ENCODE peak calls at places on chromosomes 4 and X, in five cellular contexts. Z, L, E, A and W are unnamed samples.

GRCh38 chrX:134459683-134460004 is 321 bp upstream of the HPRT1 start:
- DNase-seq in E (no peak), A (no peak), Z (no peak), L (peak), W (no peak)

GRCh38 chrX:39475372-39475771 is 622.4 kb downstream of the BCOR start:
- DNase-seq in L (no peak), A (no peak), E (no peak), Z (peak), W (no peak)

GRCh38 chrX:38991656-38992558 is 190.6 kb downstream of the MID1IP1 start:
- DNase-seq in Z (no peak), A (no peak), E (no peak), L (no peak), W (no peak)

GRCh38 chr4:5890063-5890727 is 2.7 kb downstream of the CRMP1 start:
- DNase-seq in A (no peak), L (no peak), E (peak), Z (no peak), W (peak)

GRCh38 chrX:37423864-37424569 is 74.9 kb downstream of the PRRG1 start:
- DNase-seq in Z (no peak), E (no peak), A (no peak), L (no peak), W (no peak)

GRCh38 chr4:61243962-61244361 is 43.8 kb downstream of the ADGRL3 start:
- DNase-seq in L (no peak), Z (no peak), E (no peak), A (no peak), W (peak)

GRCh38 chr4:154471924-154472323 is 19.7 kb downstream of the DCHS2 start:
- DNase-seq in A (peak), L (peak), E (no peak), Z (no peak), W (no peak)

GRCh38 chr4:8592366-8593267 is at the start of gene CPZ:
- DNase-seq in L (peak), E (no peak), Z (peak), A (no peak), W (no peak)

GRCh38 chrX:108464604-108465003 is 25.0 kb downstream of the COL4A5 start:
- DNase-seq in Z (no peak), L (no peak), A (no peak), E (no peak), W (no peak)

GRCh38 chr4:88802585-88803285 is 105.1 kb upstream of the NAP1L5 start:
- DNase-seq in L (no peak), Z (no peak), A (no peak), E (no peak), W (no peak)

GRCh38 chrX:155094468-155095061 is 23.3 kb downstream of the BRCC3 start:
- DNase-seq in E (peak), Z (peak), L (peak), A (no peak), W (peak)

GRCh38 chr4:23171971-23172370 is 479.2 kb downstream of the GBA3 start:
- DNase-seq in L (no peak), Z (no peak), E (no peak), A (no peak), W (no peak)

GRCh38 chr4:147003956-147004580 is 58.4 kb upstream of the TTC29 start:
- DNase-seq in E (no peak), Z (no peak), A (no peak), L (no peak), W (no peak)

GRCh38 chr4:139030614-139031235 is 15.1 kb downstream of the NOCT start:
- DNase-seq in E (peak), A (peak), Z (peak), L (peak), W (peak)

GRCh38 chr4:111628437-111628836 is 516.8 kb upstream of the FAM241A start:
- DNase-seq in Z (no peak), E (no peak), L (no peak), A (no peak), W (no peak)

GRCh38 chrX:49266536-49267445 is 2.3 kb upstream of the FOXP3 start:
- DNase-seq in A (no peak), E (no peak), L (no peak), Z (no peak), W (no peak)

GRCh38 chr4:29560452-29560851 is 1159.7 kb upstream of the PCDH7 start:
- DNase-seq in Z (no peak), L (no peak), A (no peak), E (no peak), W (no peak)

GRCh38 chrX:154714925-154715324 is 36.0 kb downstream of the GAB3 start:
- DNase-seq in L (peak), E (peak), Z (peak), A (no peak), W (peak)

GRCh38 chr4:3307891-3308575 is 15.2 kb downstream of the RGS12 start:
- DNase-seq in Z (no peak), L (no peak), A (no peak), E (no peak), W (no peak)

GRCh38 chr4:63906660-63907146 is 502.5 kb downstream of the TECRL start:
- DNase-seq in A (no peak), E (no peak), L (no peak), Z (no peak), W (no peak)

GRCh38 chrX:370963-371745 is 15.6 kb downstream of the PPP2R3B start:
- DNase-seq in L (no peak), Z (no peak), E (no peak), A (no peak), W (no peak)

GRCh38 chr4:87896020-87896621 is 63.4 kb downstream of the MEPE start:
- DNase-seq in E (no peak), L (peak), A (no peak), Z (no peak), W (peak)

GRCh38 chr4:71141125-71141524 is 147.7 kb downstream of the DCK start:
- DNase-seq in Z (no peak), E (no peak), A (no peak), L (no peak), W (no peak)

GRCh38 chrX:41912922-41913321 is 10.4 kb downstream of the CASK start:
- DNase-seq in A (no peak), Z (no peak), E (no peak), L (no peak), W (no peak)

GRCh38 chr4:128846063-128846462 is 36.6 kb downstream of the JADE1 start:
- DNase-seq in E (no peak), L (no peak), Z (no peak), A (no peak), W (no peak)

GRCh38 chrX:5708209-5708608 is 520.5 kb downstream of the NLGN4X start:
- DNase-seq in Z (no peak), L (no peak), A (no peak), E (no peak), W (no peak)

GRCh38 chr4:53497446-53498069 is 93.7 kb downstream of the LNX1 start:
- DNase-seq in E (no peak), L (peak), A (no peak), Z (no peak), W (no peak)

GRCh38 chr4:25535278-25535677 is 120.4 kb upstream of the SLC34A2 start:
- DNase-seq in Z (no peak), L (peak), E (no peak), A (no peak), W (no peak)

GRCh38 chr4:120749445-120750151 is 172.9 kb downstream of the PRDM5 start:
- DNase-seq in Z (no peak), A (peak), E (no peak), L (no peak), W (no peak)

GRCh38 chrX:111387470-111387869 is 24.5 kb downstream of the DCX start:
- DNase-seq in E (no peak), Z (no peak), A (no peak), L (no peak), W (no peak)

GRCh38 chr4:95432466-95432865 is 116.3 kb downstream of the UNC5C start:
- DNase-seq in E (no peak), A (no peak), L (no peak), Z (no peak), W (no peak)

GRCh38 chrX:110167952-110168451 is 149.9 kb downstream of the AMMECR1 start:
- DNase-seq in L (no peak), A (no peak), Z (peak), E (peak), W (peak)

GRCh38 chr4:54439831-54440243 is 210.7 kb downstream of the PDGFRA start:
- DNase-seq in Z (peak), A (no peak), E (peak), L (no peak), W (no peak)

GRCh38 chrX:55524487-55524886 is 34.8 kb upstream of the USP51 start:
- DNase-seq in E (no peak), Z (no peak), A (no peak), L (peak), W (no peak)

DNA sequence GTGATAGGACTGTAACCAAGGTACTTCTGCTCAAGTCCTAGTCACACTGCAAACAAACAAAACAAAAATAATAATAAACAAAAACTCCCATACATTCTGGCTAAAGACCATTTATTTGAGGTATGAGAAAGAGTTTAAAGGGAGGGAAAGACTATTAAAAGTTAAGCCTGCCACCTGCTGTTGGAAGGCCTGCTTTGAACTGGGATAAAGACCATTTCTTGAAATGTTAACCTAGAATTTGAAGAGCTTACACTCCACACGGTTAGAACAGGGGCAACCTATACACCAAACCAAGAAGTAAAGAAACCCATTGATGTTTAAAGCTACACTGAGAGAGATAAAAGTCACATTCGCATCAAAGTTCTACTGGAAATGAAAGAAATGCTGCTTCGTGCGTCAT is 548.7 kb upstream of the DIPK2B start:
- DNase-seq in A (no peak), Z (no peak), L (no peak), E (no peak), W (no peak)
- TF ChIP-seq FOXM1 in A (no peak), Z (no peak), L (no peak), E (no peak), W (no peak)

DNA sequence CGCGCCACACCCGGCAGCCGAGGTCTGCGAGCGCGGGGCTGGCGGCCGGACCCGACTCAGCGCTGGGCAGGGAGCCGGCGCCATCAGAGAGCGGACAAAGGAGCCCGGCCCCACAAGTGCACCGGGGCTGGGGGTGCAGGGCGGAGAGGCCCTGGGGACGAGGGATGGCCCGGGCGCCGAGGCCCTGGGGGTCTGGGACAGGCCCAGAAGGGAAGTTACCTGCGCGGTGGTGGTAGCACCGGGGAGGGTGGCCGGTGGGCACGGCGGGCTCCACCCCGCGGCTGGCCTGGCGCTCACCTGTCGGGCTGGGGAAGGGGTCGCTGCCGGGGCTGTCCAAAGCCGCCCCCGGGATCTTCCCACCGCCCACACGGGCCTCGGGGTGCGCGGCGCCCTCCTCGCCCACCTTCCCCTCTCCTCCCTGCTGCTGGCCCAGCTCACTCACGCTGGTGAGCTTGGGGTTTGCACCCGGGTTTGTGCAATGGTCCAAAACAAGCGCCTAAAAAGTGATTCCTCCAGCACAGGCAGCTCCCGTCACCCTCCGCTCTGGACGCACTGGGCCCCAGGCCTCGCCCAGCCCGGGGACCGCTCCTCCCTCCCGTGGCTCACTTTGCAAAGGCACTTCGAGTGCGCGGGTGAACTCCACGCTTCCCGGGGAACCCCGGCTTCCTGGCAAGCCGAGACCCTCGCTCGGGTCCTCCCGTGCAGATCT is at the start of gene CTPS2:
- DNase-seq in L (peak), A (no peak), E (peak), Z (peak), W (peak)
- TF ChIP-seq FOXM1 in L (no peak), A (no peak), E (no peak), Z (no peak), W (no peak)

DNA sequence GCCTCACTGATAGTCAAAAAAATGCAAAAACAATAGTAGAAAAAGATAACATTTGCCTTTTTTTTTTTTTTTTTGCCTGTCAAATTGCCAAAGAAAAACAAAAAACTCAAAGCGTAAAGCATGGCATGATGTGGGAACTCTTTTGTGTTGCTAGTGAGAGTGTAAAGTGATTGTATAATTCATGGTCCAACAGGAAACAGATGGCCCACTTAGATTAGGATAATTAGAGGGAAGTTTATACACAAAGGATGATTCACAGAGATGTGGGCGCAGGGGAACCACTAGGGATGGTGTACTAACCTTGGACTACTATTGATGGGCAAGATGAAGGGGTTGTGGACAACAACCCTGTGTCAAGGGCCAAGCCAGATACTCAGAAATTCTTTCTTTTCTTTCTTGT is 16.4 kb downstream of the MCUB start:
- DNase-seq in E (no peak), A (no peak), Z (peak), L (no peak), W (no peak)
- TF ChIP-seq FOXM1 in E (no peak), A (no peak), Z (no peak), L (no peak), W (no peak)

GRCh38 chr4:107850438-107850837 is 25.7 kb downstream of the SGMS2 start:
- DNase-seq in Z (no peak), L (no peak), A (no peak), E (no peak), W (no peak)

GRCh38 chr4:107854326-107855030 is 29.7 kb downstream of the SGMS2 start:
- DNase-seq in A (no peak), L (no peak), E (no peak), Z (no peak), W (no peak)

GRCh38 chr4:107855723-107856122 is 31.0 kb downstream of the SGMS2 start:
- DNase-seq in Z (no peak), E (no peak), L (no peak), A (no peak), W (no peak)

GRCh38 chr4:107856901-107857300 is 32.2 kb downstream of the SGMS2 start:
- DNase-seq in Z (no peak), L (no peak), A (no peak), E (no peak), W (no peak)

GRCh38 chr4:107853444-107854325 is 29.0 kb downstream of the SGMS2 start:
- DNase-seq in E (no peak), A (no peak), L (no peak), Z (no peak), W (no peak)
- TF ChIP-seq FOXM1 in E (no peak), A (no peak), L (no peak), Z (no peak), W (no peak)

GRCh38 chr4:38509551-38509950 is 154.4 kb upstream of the KLF3 start:
- DNase-seq in L (no peak), Z (no peak), A (no peak), E (no peak), W (no peak)

GRCh38 chr4:38511702-38512101 is 152.3 kb upstream of the KLF3 start:
- DNase-seq in A (no peak), Z (no peak), E (no peak), L (no peak), W (no peak)

GRCh38 chr4:38514465-38515146 is 149.4 kb upstream of the KLF3 start:
- DNase-seq in Z (no peak), L (no peak), A (no peak), E (no peak), W (no peak)

GRCh38 chr4:38510201-38510600 is 153.8 kb upstream of the KLF3 start:
- DNase-seq in Z (no peak), L (no peak), A (no peak), E (no peak), W (no peak)

DNA sequence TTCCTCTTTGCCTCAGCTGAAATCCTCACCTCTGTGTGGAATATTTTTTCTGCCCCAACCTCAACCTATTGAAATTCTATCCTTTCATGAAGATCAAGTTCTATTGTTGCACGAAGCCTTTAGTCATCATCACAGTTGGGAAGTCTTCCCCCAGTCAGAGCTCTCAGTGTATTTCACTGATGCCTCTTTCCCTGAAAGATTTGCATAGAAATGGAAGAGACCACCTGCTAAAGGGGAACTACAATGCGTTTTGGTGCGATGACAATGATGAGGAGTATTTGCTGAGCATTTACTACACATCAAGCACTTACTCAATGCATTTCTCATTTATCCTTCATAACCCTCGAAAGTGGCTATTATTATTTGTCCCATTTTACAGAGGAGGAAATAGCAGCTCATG is 151.2 kb upstream of the KLF3 start:
- DNase-seq in A (no peak), L (no peak), E (no peak), Z (no peak), W (no peak)
- TF ChIP-seq FOXM1 in A (no peak), L (no peak), E (no peak), Z (no peak), W (no peak)

DNA sequence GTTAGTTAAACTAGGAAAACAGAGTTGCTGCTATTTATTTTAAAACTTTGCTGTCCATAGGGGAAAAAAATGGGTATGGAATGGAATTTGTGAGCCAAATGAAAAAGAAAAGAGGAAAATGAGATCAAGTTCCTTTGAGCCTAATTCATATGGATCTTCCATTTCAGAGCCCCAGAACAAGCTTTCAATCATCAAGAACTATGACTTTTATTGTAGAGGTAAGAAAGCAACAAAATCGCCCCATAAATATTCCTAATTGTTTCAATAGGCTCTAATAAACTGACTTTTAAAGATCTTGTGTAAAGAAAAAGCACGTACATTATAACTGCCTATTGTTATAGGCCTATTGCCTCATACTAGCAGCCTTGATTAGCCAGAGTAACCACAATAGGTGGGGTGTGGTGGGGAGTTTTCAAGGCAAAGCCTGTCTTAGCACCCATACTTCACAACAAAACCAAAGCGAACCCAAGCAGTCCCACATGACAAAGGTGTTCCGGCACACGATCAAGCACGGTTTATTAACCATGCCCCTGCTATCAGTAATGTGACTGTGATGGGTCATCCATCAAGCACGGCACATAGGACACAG is 44.4 kb downstream of the RBM47 start:
- DNase-seq in L (no peak), E (no peak), A (no peak), Z (no peak), W (no peak)
- TF ChIP-seq FOXM1 in L (no peak), E (no peak), A (no peak), Z (no peak), W (no peak)

GRCh38 chr4:134202136-134202535 is 547 bp upstream of the PABPC4L start:
- DNase-seq in Z (no peak), E (no peak), L (no peak), A (no peak), W (no peak)

GRCh38 chr4:134200811-134201215 is 776 bp downstream of the PABPC4L start:
- DNase-seq in Z (no peak), A (no peak), E (no peak), L (no peak), W (peak)

GRCh38 chr4:134202557-134202956 is 968 bp upstream of the PABPC4L start:
- DNase-seq in E (no peak), A (no peak), L (no peak), Z (no peak), W (no peak)

DNA sequence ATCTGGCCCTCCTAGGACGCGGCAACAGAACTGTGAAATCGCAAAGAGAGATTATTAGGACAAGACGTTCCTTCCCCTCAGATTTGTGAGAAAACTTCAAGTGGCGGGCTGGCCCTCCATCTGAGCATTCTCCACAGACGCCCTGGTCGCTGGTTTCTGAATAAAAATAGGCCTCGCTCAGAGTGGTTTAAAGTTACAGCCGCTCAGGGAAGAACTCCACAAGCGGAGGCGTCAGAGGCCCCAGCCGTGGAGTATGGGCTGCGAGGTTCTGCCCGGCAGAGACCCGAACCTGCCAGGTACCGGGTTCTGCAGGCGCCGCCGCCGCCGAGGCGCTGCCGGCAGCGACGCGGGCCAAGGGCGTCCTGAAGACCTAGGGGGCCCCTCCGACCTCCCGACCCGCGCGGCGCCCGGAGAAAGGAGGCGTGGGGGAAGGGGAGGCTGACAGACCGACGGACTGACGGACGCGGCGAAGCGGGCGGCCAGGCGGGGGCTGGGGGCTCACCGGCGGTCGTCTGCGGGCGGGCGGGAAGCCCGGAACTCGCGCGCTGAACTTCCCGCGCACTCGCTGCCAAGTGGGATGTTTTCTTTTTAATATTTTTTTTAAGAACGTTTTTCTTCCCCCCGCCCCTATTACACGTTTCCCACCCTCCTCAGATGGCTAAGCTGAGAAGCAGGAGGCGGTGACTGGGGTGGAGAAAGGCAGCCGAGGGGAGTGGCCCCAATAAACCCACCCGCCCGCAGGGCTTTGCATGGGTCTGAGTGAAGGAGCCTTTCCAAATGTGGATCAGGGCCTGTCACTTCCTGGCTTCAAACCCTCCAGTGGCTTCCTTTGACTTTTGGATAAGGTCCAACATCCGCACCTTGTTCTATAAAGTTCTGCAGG is at the start of gene PABPC4L:
- DNase-seq in L (no peak), E (no peak), Z (peak), A (no peak), W (peak)
- TF ChIP-seq FOXM1 in L (no peak), E (no peak), Z (no peak), A (no peak), W (peak)